ENCODE peak calls at places on chromosomes 2 and 18, in ten cellular contexts. P, E, Q, L, T, W, D, K, A and M are unnamed samples.

GRCh38 chr2:33130544-33130943 is 183.8 kb downstream of the LTBP1 start:
- DNase-seq in L (no peak), W (no peak), Q (no peak), P (no peak), K (no peak), D (no peak), T (no peak), A (no peak), E (no peak), M (no peak)

GRCh38 chr18:49920731-49921130 is 107.4 kb upstream of the ACAA2 start:
- DNase-seq in E (no peak), A (no peak), W (peak; percentile 48), K (no peak), T (no peak), Q (no peak), P (no peak), L (no peak), D (no peak), M (no peak)

GRCh38 chr2:44169155-44169898 is 652 bp downstream of the PPM1B start:
- DNase-seq in A (peak; percentile 26), T (peak; percentile 62), K (no peak), D (peak; percentile 35), P (peak; percentile 70), Q (peak; percentile 68), L (no peak), E (peak; percentile 41), W (peak; percentile 71), M (peak; percentile 20)

GRCh38 chr18:26089247-26090129 is 925 bp downstream of the SS18 start:
- DNase-seq in L (no peak), K (no peak), E (no peak), T (no peak), W (peak; percentile 10), A (no peak), Q (peak; percentile 54), D (peak; percentile 41), P (no peak), M (peak; percentile 12)

GRCh38 chr2:32135409-32135808 is 30.3 kb upstream of the SLC30A6 start:
- DNase-seq in P (no peak), Q (peak; percentile 69), W (peak; percentile 42), E (no peak), T (peak; percentile 28), A (no peak), K (no peak), L (no peak), D (peak; percentile 65), M (no peak)

GRCh38 chr2:237736783-237737182 is 61.8 kb upstream of the RBM44 start:
- DNase-seq in A (no peak), L (no peak), T (no peak), P (peak; percentile 64), E (no peak), W (no peak), D (no peak), K (no peak), Q (no peak), M (no peak)

GRCh38 chr2:72494392-72494791 is 331.4 kb downstream of the EXOC6B start:
- DNase-seq in A (no peak), T (no peak), K (no peak), E (no peak), P (no peak), D (no peak), Q (peak; percentile 60), L (no peak), W (no peak), M (no peak)

GRCh38 chr2:55224761-55225261 is 7.3 kb downstream of the CLHC1 start:
- DNase-seq in K (peak; percentile 74), T (no peak), P (no peak), L (peak; percentile 77), A (no peak), W (peak; percentile 31), Q (no peak), E (no peak), D (peak; percentile 30), M (no peak)

GRCh38 chr2:197090713-197091367 is 164.3 kb upstream of the PGAP1 start:
- DNase-seq in Q (no peak), L (no peak), D (peak; percentile 17), A (no peak), K (peak; percentile 9), T (no peak), E (no peak), P (no peak), W (peak; percentile 36), M (no peak)

GRCh38 chr2:48328972-48329723 is 200.8 kb upstream of the STON1 start:
- DNase-seq in A (no peak), Q (peak; percentile 31), P (no peak), T (no peak), L (no peak), D (no peak), W (peak; percentile 29), K (no peak), E (no peak), M (no peak)

GRCh38 chr2:40653829-40654228 is 201.9 kb upstream of the SLC8A1 start:
- DNase-seq in A (no peak), Q (no peak), E (no peak), L (no peak), D (no peak), P (no peak), W (no peak), T (no peak), K (no peak), M (no peak)

GRCh38 chr2:146624429-146624828 is 1220.4 kb upstream of the ACVR2A start:
- DNase-seq in P (no peak), E (no peak), L (no peak), A (no peak), D (no peak), T (no peak), W (no peak), Q (no peak), K (no peak), M (no peak)

GRCh38 chr2:11344956-11345671 is 678 bp upstream of the ROCK2 start:
- DNase-seq in K (no peak), W (no peak), L (no peak), D (peak; percentile 75), T (peak; percentile 79), Q (peak; percentile 80), P (peak; percentile 89), A (peak; percentile 91), E (peak; percentile 51), M (peak; percentile 85)

GRCh38 chr2:120661551-120661950 is 74.1 kb upstream of the GLI2 start:
- DNase-seq in A (peak; percentile 71), D (peak; percentile 91), P (peak; percentile 66), K (no peak), E (peak; percentile 53), Q (no peak), T (no peak), W (no peak), L (no peak), M (peak; percentile 34)

DNA sequence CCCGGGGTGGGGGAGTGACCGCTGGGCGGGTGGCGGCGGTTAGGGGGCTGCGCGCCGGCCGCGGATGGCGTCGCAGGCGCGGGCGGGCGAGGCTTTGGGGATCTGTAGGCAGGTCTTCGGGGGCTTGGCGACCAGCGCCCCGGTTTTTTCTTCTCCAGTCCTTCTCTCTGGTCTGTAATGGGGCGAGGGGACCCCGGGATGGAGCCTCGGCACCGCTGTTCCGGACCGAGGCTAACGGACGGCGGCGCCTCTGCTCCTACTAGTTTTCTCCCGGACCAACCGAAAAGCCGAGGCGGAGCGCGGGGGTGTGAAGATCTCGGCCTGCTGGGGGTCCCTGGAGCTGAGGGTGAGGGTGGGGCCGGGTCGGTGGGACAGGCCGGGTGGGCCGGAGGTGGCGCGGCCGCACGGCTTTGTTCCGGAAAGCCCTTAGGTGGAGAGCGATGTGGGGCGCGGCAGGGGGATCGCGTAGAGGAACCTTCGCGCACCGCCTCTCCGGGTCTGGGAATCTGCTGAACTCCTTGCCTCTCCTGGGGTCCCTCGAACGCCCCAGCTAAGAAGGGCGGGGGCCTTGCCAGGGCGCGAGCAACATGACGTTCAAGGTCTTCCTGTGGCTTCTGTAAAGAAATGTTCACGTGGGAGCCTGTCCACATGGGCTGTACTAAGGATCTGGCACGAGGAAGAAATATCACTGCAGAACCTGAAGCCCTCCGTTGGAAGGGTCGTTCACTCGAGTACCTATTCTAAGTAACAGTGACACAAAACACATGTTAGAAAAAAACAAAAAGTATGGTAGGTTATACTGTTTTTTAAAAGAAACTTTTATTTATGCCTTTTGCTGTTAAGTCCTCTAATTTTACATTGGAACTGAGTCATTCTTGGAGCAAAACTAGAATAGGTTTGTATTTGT is 861 bp downstream of the SLC39A10 start:
- DNase-seq in K (peak; percentile 89), D (peak; percentile 76), P (peak; percentile 88), L (peak; percentile 92), E (peak; percentile 61), A (peak; percentile 50), W (peak; percentile 61), T (peak; percentile 73), Q (peak; percentile 82), M (peak; percentile 68)
- TF ChIP-seq POLR2AphosphoS5 in K (peak; percentile 77), D (no peak), P (peak; percentile 76), L (peak; percentile 81), E (peak; percentile 28), A (peak; percentile 77), W (peak; percentile 10), T (peak; percentile 70), Q (peak; percentile 40), M (peak; percentile 62)

GRCh38 chr2:215390550-215390913 is 45.3 kb downstream of the FN1 start:
- DNase-seq in T (no peak), A (no peak), K (no peak), Q (no peak), W (no peak), P (no peak), L (no peak), D (no peak), E (no peak), M (no peak)
- H3K36me3 ChIP-seq in T (no peaks in the 10 kb centered on the region), A (no peaks in the 10 kb centered on the region), K (peaks cover 63% of the 10 kb centered on the region), Q (peaks cover 59% of the 10 kb centered on the region), W (peaks cover 100% of the 10 kb centered on the region), P (peaks cover 84% of the 10 kb centered on the region), L (no peaks in the 10 kb centered on the region), D (peaks cover 42% of the 10 kb centered on the region), E (no peaks in the 10 kb centered on the region), M (no peaks in the 10 kb centered on the region)

GRCh38 chr2:105403785-105404698 is 5.2 kb upstream of the FHL2 start:
- DNase-seq in D (peak; percentile 59), T (peak; percentile 73), E (no peak), Q (peak; percentile 86), W (no peak), P (no peak), L (no peak), A (peak; percentile 76), K (no peak), M (peak; percentile 58)
- TF ChIP-seq POLR2AphosphoS5 in D (no peak), T (peak; percentile 20), E (no peak), Q (peak; percentile 83), W (no peak), P (peak; percentile 30), L (no peak), A (peak; percentile 22), K (no peak), M (peak; percentile 39)

DNA sequence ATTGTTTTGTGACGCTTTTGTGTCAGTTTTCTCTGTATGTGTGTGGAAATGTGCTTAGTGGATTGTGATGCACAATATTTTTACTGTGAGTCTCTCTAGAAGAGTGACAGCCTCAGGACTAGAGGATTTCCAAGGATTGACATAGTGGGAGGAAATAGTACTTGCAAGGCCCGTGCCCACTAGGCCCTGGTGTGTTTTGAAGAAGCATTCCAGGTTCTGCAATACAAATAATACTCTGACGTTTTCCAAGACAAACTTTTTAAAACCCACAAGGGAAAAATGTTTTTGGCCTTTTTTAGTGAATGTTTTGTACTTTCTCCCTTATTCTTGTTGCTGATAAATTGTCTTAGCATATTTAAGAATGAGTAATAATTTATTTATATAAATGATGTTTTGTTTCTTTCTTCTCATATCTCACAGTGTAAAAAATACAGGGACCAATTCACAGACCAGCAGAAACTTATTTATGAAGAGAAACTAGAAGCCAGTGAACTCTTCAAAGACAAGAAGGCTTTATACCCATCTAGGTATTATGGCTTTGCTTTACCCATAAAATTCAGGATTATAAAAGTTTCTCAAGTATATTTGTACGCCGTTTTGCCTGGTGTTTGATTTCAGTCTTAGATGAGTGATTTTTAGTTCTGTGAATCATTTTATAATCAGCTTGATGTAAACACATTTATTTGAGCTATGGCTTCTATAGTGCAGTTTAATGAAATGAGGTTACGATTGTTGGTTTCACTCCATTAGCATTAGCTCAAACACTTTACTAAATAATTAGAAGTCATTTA is 165.6 kb downstream of the MYO1B start:
- DNase-seq in W (no peak), E (no peak), D (no peak), T (no peak), P (no peak), K (no peak), Q (no peak), A (no peak), L (no peak), M (no peak)
- H3K36me3 ChIP-seq in W (peaks cover 77% of the 10 kb centered on the region), E (no peaks in the 10 kb centered on the region), D (peaks cover 27% of the 10 kb centered on the region), T (peaks cover 7% of the 10 kb centered on the region), P (no peaks in the 10 kb centered on the region), K (peaks cover 66% of the 10 kb centered on the region), Q (no peaks in the 10 kb centered on the region), A (no peaks in the 10 kb centered on the region), L (no peaks in the 10 kb centered on the region), M (no peaks in the 10 kb centered on the region)